ENCODE peak calls at places on chromosomes 11 and 22, in seven cellular contexts. One of them, this sample, is unnamed. For H3K4me1, the result is how much of the 10 kb centered on the place peaks cover.

GRCh38 chr22:19874307-19875060 is 19.8 kb upstream of the GNB1L start:
- DNase-seq in stomach: peak
- DNase-seq in A549: no peak
- DNase-seq in tibial nerve: no peak
- DNase-seq in IMR-90: no peak
- DNase-seq in foreskin keratinocyte: peak
- DNase-seq in thyroid gland: peak
- DNase-seq in this sample: peak

GRCh38 chr11:92166335-92166734 is 58.3 kb upstream of the FAT3 start:
- DNase-seq in A549: no peak
- DNase-seq in tibial nerve: no peak
- DNase-seq in foreskin keratinocyte: no peak
- DNase-seq in thyroid gland: no peak
- DNase-seq in IMR-90: no peak
- DNase-seq in stomach: no peak
- DNase-seq in this sample: no peak

GRCh38 chr11:46800177-46800576 is 45.9 kb downstream of the CKAP5 start:
- DNase-seq in tibial nerve: no peak
- DNase-seq in IMR-90: peak
- DNase-seq in thyroid gland: no peak
- DNase-seq in stomach: no peak
- DNase-seq in A549: no peak
- DNase-seq in foreskin keratinocyte: no peak
- DNase-seq in this sample: no peak

GRCh38 chr11:114075891-114076441 is 16.5 kb downstream of the ZBTB16 start:
- DNase-seq in thyroid gland: peak
- DNase-seq in A549: peak
- DNase-seq in tibial nerve: no peak
- DNase-seq in IMR-90: peak
- DNase-seq in foreskin keratinocyte: peak
- DNase-seq in stomach: no peak
- DNase-seq in this sample: no peak

GRCh38 chr22:44191036-44191454 is 10.3 kb downstream of the PARVG start:
- DNase-seq in IMR-90: no peak
- DNase-seq in thyroid gland: no peak
- DNase-seq in tibial nerve: no peak
- DNase-seq in A549: no peak
- DNase-seq in stomach: no peak
- DNase-seq in foreskin keratinocyte: no peak
- DNase-seq in this sample: no peak

GRCh38 chr11:111870113-111870512 is 1.3 kb downstream of the ALG9 start:
- DNase-seq in IMR-90: no peak
- DNase-seq in A549: no peak
- DNase-seq in tibial nerve: no peak
- DNase-seq in foreskin keratinocyte: peak
- DNase-seq in stomach: no peak
- DNase-seq in thyroid gland: no peak
- DNase-seq in this sample: no peak

GRCh38 chr11:19687372-19687771 is 25.3 kb upstream of the NAV2 start:
- DNase-seq in foreskin keratinocyte: no peak
- DNase-seq in tibial nerve: no peak
- DNase-seq in A549: no peak
- DNase-seq in stomach: no peak
- DNase-seq in IMR-90: no peak
- DNase-seq in thyroid gland: no peak
- DNase-seq in this sample: no peak

GRCh38 chr11:66190776-66191175 is 77.7 kb upstream of the RAB1B start:
- DNase-seq in thyroid gland: no peak
- DNase-seq in IMR-90: no peak
- DNase-seq in stomach: peak
- DNase-seq in tibial nerve: no peak
- DNase-seq in A549: no peak
- DNase-seq in foreskin keratinocyte: no peak
- DNase-seq in this sample: no peak

GRCh38 chr11:59767212-59767611 is 12.0 kb downstream of the STX3 start:
- DNase-seq in thyroid gland: no peak
- DNase-seq in A549: no peak
- DNase-seq in IMR-90: no peak
- DNase-seq in stomach: no peak
- DNase-seq in tibial nerve: no peak
- DNase-seq in foreskin keratinocyte: no peak
- DNase-seq in this sample: no peak

GRCh38 chr11:2200957-2201519 is 29.4 kb upstream of the TH start:
- DNase-seq in foreskin keratinocyte: no peak
- DNase-seq in stomach: no peak
- DNase-seq in thyroid gland: no peak
- DNase-seq in tibial nerve: no peak
- DNase-seq in IMR-90: no peak
- DNase-seq in A549: no peak
- DNase-seq in this sample: no peak

GRCh38 chr11:8959546-8960166 is 4.6 kb downstream of the TMEM9B start:
- DNase-seq in IMR-90: peak
- DNase-seq in thyroid gland: peak
- DNase-seq in stomach: no peak
- DNase-seq in foreskin keratinocyte: peak
- DNase-seq in A549: peak
- DNase-seq in tibial nerve: peak
- DNase-seq in this sample: peak

GRCh38 chr11:123672568-123672967 is 18.1 kb upstream of the SCN3B start:
- DNase-seq in IMR-90: no peak
- DNase-seq in stomach: no peak
- DNase-seq in foreskin keratinocyte: no peak
- DNase-seq in thyroid gland: no peak
- DNase-seq in A549: no peak
- DNase-seq in tibial nerve: no peak
- DNase-seq in this sample: no peak

GRCh38 chr11:5891216-5891800 is 1.7 kb upstream of the OR52E5 start:
- DNase-seq in tibial nerve: no peak
- DNase-seq in thyroid gland: no peak
- DNase-seq in IMR-90: peak
- DNase-seq in foreskin keratinocyte: peak
- DNase-seq in stomach: no peak
- DNase-seq in A549: peak
- DNase-seq in this sample: no peak

GRCh38 chr11:34236572-34236971 is 121.2 kb downstream of the ABTB2 start:
- DNase-seq in tibial nerve: no peak
- DNase-seq in thyroid gland: no peak
- DNase-seq in A549: no peak
- DNase-seq in stomach: no peak
- DNase-seq in IMR-90: no peak
- DNase-seq in foreskin keratinocyte: no peak
- DNase-seq in this sample: no peak

GRCh38 chr22:33867118-33867863 is 53.0 kb downstream of the LARGE1 start:
- DNase-seq in IMR-90: peak
- DNase-seq in A549: peak
- DNase-seq in foreskin keratinocyte: peak
- DNase-seq in thyroid gland: no peak
- DNase-seq in stomach: peak
- DNase-seq in tibial nerve: no peak
- DNase-seq in this sample: no peak

GRCh38 chr22:35995345-35995744 is 33.3 kb downstream of the RBFOX2 start:
- DNase-seq in thyroid gland: no peak
- DNase-seq in IMR-90: peak
- DNase-seq in tibial nerve: no peak
- DNase-seq in A549: no peak
- DNase-seq in foreskin keratinocyte: no peak
- DNase-seq in stomach: no peak
- DNase-seq in this sample: no peak

GRCh38 chr11:134039726-134040385 is 29.0 kb upstream of the JAM3 start:
- DNase-seq in A549: no peak
- DNase-seq in tibial nerve: no peak
- DNase-seq in IMR-90: no peak
- DNase-seq in thyroid gland: no peak
- DNase-seq in foreskin keratinocyte: no peak
- DNase-seq in stomach: no peak
- DNase-seq in this sample: no peak

GRCh38 chr22:30754971-30755759 is 60.5 kb downstream of the OSBP2 start:
- DNase-seq in foreskin keratinocyte: peak
- DNase-seq in IMR-90: peak
- DNase-seq in tibial nerve: peak
- DNase-seq in A549: peak
- DNase-seq in stomach: peak
- DNase-seq in thyroid gland: peak
- DNase-seq in this sample: no peak

GRCh38 chr11:104738918-104739317 is 159.3 kb downstream of the CASP12 start:
- DNase-seq in tibial nerve: no peak
- DNase-seq in IMR-90: no peak
- DNase-seq in A549: no peak
- DNase-seq in foreskin keratinocyte: no peak
- DNase-seq in thyroid gland: no peak
- DNase-seq in stomach: no peak
- DNase-seq in this sample: no peak

GRCh38 chr11:126345759-126346585 is 9.5 kb upstream of the ST3GAL4 start:
- DNase-seq in thyroid gland: peak
- DNase-seq in IMR-90: peak
- DNase-seq in tibial nerve: no peak
- DNase-seq in A549: no peak
- DNase-seq in foreskin keratinocyte: peak
- DNase-seq in stomach: no peak
- DNase-seq in this sample: peak

GRCh38 chr11:15565846-15566245 is 451.1 kb downstream of the INSC start:
- DNase-seq in tibial nerve: no peak
- DNase-seq in thyroid gland: no peak
- DNase-seq in IMR-90: no peak
- DNase-seq in stomach: no peak
- DNase-seq in foreskin keratinocyte: no peak
- DNase-seq in A549: no peak
- DNase-seq in this sample: no peak

GRCh38 chr11:124745835-124746620 is 6.0 kb downstream of the VSIG2 start:
- DNase-seq in IMR-90: no peak
- DNase-seq in stomach: no peak
- DNase-seq in foreskin keratinocyte: no peak
- DNase-seq in A549: peak
- DNase-seq in tibial nerve: no peak
- DNase-seq in thyroid gland: peak
- DNase-seq in this sample: peak

DNA sequence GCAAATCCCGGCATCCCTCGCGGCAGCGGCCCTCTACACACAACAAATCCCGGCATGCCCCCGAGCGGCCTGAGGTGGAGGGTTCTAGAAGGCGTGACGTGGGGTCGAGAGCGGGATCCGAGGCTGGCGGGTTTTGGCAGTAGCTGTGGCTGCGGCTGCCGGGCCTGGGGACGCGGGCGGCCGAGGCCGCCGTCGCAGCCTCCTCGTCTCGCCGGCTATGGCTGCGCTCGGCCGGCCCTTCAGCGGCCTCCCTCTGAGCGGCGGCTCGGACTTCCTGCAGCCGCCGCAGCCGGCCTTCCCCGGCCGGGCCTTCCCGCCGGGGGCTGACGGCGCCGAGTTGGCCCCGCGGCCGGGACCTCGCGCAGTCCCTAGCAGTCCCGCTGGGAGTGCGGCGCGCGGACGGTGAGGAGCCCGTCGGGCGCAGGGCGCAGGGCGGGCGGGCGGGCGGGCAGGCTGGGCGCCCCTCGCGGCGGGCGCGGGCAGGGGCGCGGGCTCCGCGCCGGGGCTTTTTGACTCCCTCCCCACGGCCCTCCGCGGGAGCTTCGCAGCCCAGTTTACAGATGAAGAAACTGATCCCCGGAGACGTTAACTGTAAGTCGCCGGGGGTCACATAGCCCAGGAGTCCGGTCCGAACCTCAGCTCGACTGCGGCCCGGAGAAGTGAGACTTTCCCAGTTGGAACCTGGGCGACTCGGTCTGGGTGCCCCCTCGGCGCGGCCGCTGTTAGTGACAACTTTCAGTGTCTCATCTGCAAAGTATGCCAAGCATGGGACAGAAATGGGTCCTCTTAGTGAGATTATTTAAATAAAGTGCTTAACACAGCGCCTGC is at the start of gene CCDC117:
- DNase-seq in foreskin keratinocyte: peak
- DNase-seq in stomach: peak
- DNase-seq in tibial nerve: peak
- DNase-seq in IMR-90: peak
- DNase-seq in thyroid gland: peak
- DNase-seq in A549: peak
- DNase-seq in this sample: peak
- TF ChIP-seq CTCF in foreskin keratinocyte: peak
- TF ChIP-seq CTCF in stomach: no peak
- TF ChIP-seq CTCF in tibial nerve: peak
- TF ChIP-seq CTCF in IMR-90: peak
- TF ChIP-seq CTCF in thyroid gland: no peak
- TF ChIP-seq CTCF in A549: peak
- TF ChIP-seq CTCF in this sample: peak

GRCh38 chr11:44583353-44583669 is 17.8 kb downstream of the CD82 start:
- DNase-seq in tibial nerve: no peak
- DNase-seq in foreskin keratinocyte: no peak
- DNase-seq in stomach: no peak
- DNase-seq in IMR-90: no peak
- DNase-seq in A549: no peak
- DNase-seq in thyroid gland: no peak
- DNase-seq in this sample: no peak
- H3K4me1 ChIP-seq in tibial nerve: under half
- H3K4me1 ChIP-seq in foreskin keratinocyte: under half
- H3K4me1 ChIP-seq in stomach: half or more
- H3K4me1 ChIP-seq in IMR-90: under half
- H3K4me1 ChIP-seq in A549: under half
- H3K4me1 ChIP-seq in thyroid gland: under half
- H3K4me1 ChIP-seq in this sample: under half

GRCh38 chr11:118156531-118157185 is 4.0 kb upstream of the SCN4B start:
- DNase-seq in IMR-90: no peak
- DNase-seq in foreskin keratinocyte: no peak
- DNase-seq in A549: no peak
- DNase-seq in tibial nerve: no peak
- DNase-seq in thyroid gland: no peak
- DNase-seq in stomach: no peak
- DNase-seq in this sample: no peak
- TF ChIP-seq CTCF in IMR-90: no peak
- TF ChIP-seq CTCF in foreskin keratinocyte: peak
- TF ChIP-seq CTCF in A549: no peak
- TF ChIP-seq CTCF in tibial nerve: no peak
- TF ChIP-seq CTCF in thyroid gland: no peak
- TF ChIP-seq CTCF in stomach: no peak
- TF ChIP-seq CTCF in this sample: no peak

GRCh38 chr22:37234736-37235711 is 9.0 kb downstream of the RAC2 start:
- DNase-seq in tibial nerve: no peak
- DNase-seq in thyroid gland: no peak
- DNase-seq in foreskin keratinocyte: no peak
- DNase-seq in stomach: no peak
- DNase-seq in IMR-90: no peak
- DNase-seq in A549: no peak
- DNase-seq in this sample: no peak

GRCh38 chr22:37235897-37236607 is 8.0 kb downstream of the RAC2 start:
- DNase-seq in tibial nerve: no peak
- DNase-seq in IMR-90: no peak
- DNase-seq in thyroid gland: no peak
- DNase-seq in A549: no peak
- DNase-seq in stomach: no peak
- DNase-seq in foreskin keratinocyte: no peak
- DNase-seq in this sample: no peak

GRCh38 chr22:37240240-37240940 is 3.7 kb downstream of the RAC2 start:
- DNase-seq in A549: no peak
- DNase-seq in IMR-90: no peak
- DNase-seq in thyroid gland: no peak
- DNase-seq in foreskin keratinocyte: no peak
- DNase-seq in stomach: no peak
- DNase-seq in tibial nerve: no peak
- DNase-seq in this sample: no peak

GRCh38 chr22:37239336-37240239 is 4.5 kb downstream of the RAC2 start:
- DNase-seq in foreskin keratinocyte: no peak
- DNase-seq in A549: no peak
- DNase-seq in thyroid gland: no peak
- DNase-seq in stomach: no peak
- DNase-seq in tibial nerve: no peak
- DNase-seq in IMR-90: no peak
- DNase-seq in this sample: peak

GRCh38 chr22:37237371-37238268 is 6.4 kb downstream of the RAC2 start:
- DNase-seq in foreskin keratinocyte: no peak
- DNase-seq in thyroid gland: no peak
- DNase-seq in tibial nerve: no peak
- DNase-seq in stomach: no peak
- DNase-seq in IMR-90: peak
- DNase-seq in A549: no peak
- DNase-seq in this sample: no peak
- H3K4me1 ChIP-seq in foreskin keratinocyte: under half
- H3K4me1 ChIP-seq in thyroid gland: under half
- H3K4me1 ChIP-seq in tibial nerve: under half
- H3K4me1 ChIP-seq in stomach: under half
- H3K4me1 ChIP-seq in IMR-90: under half
- H3K4me1 ChIP-seq in A549: under half
- H3K4me1 ChIP-seq in this sample: under half